ENCODE peak calls at places on chromosomes 16 and 17, in four cellular contexts. Z, C, N and P are unnamed samples.
A peak's percentile ranks its signal among the peaks of the same experiment; 100 is the strongest.

GRCh38 chr17:4892499-4893221 is 6.7 kb upstream of the C17orf107 start:
- DNase-seq in Z (no peak), C (no peak), N (no peak), P (no peak)

GRCh38 chr16:75555213-75555706 is 792 bp downstream of the TMEM231 start:
- DNase-seq in Z (peak; percentile 33), C (peak; percentile 88), N (peak; percentile 42), P (peak; percentile 57)

GRCh38 chr17:80425835-80426426 is 11.0 kb downstream of the ENDOV start:
- DNase-seq in Z (no peak), C (no peak), N (no peak), P (no peak)

GRCh38 chr17:76354747-76355310 is 1.1 kb upstream of the PRPSAP1 start:
- DNase-seq in Z (no peak), C (no peak), N (peak; percentile 14), P (peak; percentile 18)

GRCh38 chr16:86533076-86533475 is 22.0 kb downstream of the MTHFSD start:
- DNase-seq in Z (no peak), C (no peak), N (no peak), P (no peak)

GRCh38 chr16:57611184-57611583 is 17.2 kb upstream of the ADGRG1 start:
- DNase-seq in Z (no peak), C (no peak), N (peak; percentile 4), P (no peak)

GRCh38 chr16:58507195-58507962 is 7.4 kb downstream of the NDRG4 start:
- DNase-seq in Z (no peak), C (no peak), N (no peak), P (peak; percentile 1)

GRCh38 chr17:62966426-62967110 is 533 bp downstream of the TANC2 start:
- DNase-seq in Z (no peak), C (peak; percentile 45), N (peak; percentile 77), P (peak; percentile 60)

GRCh38 chr16:19130852-19131808 is 17.4 kb downstream of the ITPRIPL2 start:
- DNase-seq in Z (peak; percentile 46), C (peak; percentile 80), N (peak; percentile 12), P (no peak)

GRCh38 chr16:57842606-57843005 is 40.3 kb upstream of the KIFC3 start:
- DNase-seq in Z (no peak), C (no peak), N (no peak), P (no peak)

GRCh38 chr17:38922538-38923291 is 2.7 kb upstream of the LASP1NB start:
- DNase-seq in Z (no peak), C (peak; percentile 91), N (no peak), P (no peak)

GRCh38 chr17:35001549-35001948 is 21.2 kb downstream of the LIG3 start:
- DNase-seq in Z (no peak), C (no peak), N (no peak), P (no peak)

GRCh38 chr17:59366773-59367656 is 35.6 kb downstream of the YPEL2 start:
- DNase-seq in Z (no peak), C (peak; percentile 71), N (no peak), P (peak; percentile 18)

GRCh38 chr16:53809088-53809951 is 105.4 kb downstream of the FTO start:
- DNase-seq in Z (peak; percentile 78), C (no peak), N (no peak), P (no peak)

GRCh38 chr16:10964039-10964890 is 19.9 kb downstream of the CLEC16A start:
- DNase-seq in Z (no peak), C (peak; percentile 83), N (peak; percentile 93), P (peak; percentile 85)

GRCh38 chr17:9371019-9371418 is 204.6 kb downstream of the STX8 start:
- DNase-seq in Z (no peak), C (peak; percentile 31), N (peak; percentile 6), P (no peak)

GRCh38 chr17:38568845-38569510 is 36.8 kb downstream of the SRCIN1 start:
- DNase-seq in Z (no peak), C (no peak), N (no peak), P (no peak)

GRCh38 chr17:79811036-79811887 is 14.4 kb upstream of the CBX8 start:
- DNase-seq in Z (no peak), C (no peak), N (peak; percentile 68), P (peak; percentile 71)

GRCh38 chr17:40072481-40073346 is 9.9 kb downstream of the THRA start:
- DNase-seq in Z (no peak), C (peak; percentile 22), N (no peak), P (no peak)

GRCh38 chr16:70725024-70725911 is 39.4 kb upstream of the MTSS2 start:
- DNase-seq in Z (no peak), C (peak; percentile 50), N (no peak), P (no peak)

GRCh38 chr17:16980813-16981731 is 9.2 kb upstream of the TNFRSF13B start:
- DNase-seq in Z (no peak), C (no peak), N (no peak), P (no peak)

GRCh38 chr17:17351356-17351891 is 48.3 kb downstream of the NT5M start:
- DNase-seq in Z (no peak), C (no peak), N (no peak), P (no peak)

GRCh38 chr16:50086176-50086575 is 20.4 kb downstream of the HEATR3 start:
- DNase-seq in Z (no peak), C (no peak), N (no peak), P (no peak)

GRCh38 chr17:72683506-72684404 is 408.7 kb downstream of the SLC39A11 start:
- DNase-seq in Z (peak; percentile 94), C (no peak), N (no peak), P (no peak)

GRCh38 chr17:8629371-8630226 is 926 bp downstream of the MYH10 start:
- DNase-seq in Z (no peak), C (peak; percentile 23), N (peak; percentile 49), P (peak; percentile 40)

GRCh38 chr17:27542841-27543463 is 86.7 kb downstream of the KSR1 start:
- DNase-seq in Z (no peak), C (no peak), N (no peak), P (no peak)

GRCh38 chr17:62062313-62062712 is 2.8 kb downstream of the MED13 start:
- DNase-seq in Z (no peak), C (no peak), N (no peak), P (no peak)

GRCh38 chr17:65173284-65173793 is 36.2 kb downstream of the RGS9 start:
- DNase-seq in Z (no peak), C (peak; percentile 15), N (peak; percentile 79), P (peak; percentile 83)

GRCh38 chr16:88747588-88748301 is 37.3 kb downstream of the PIEZO1 start:
- DNase-seq in Z (no peak), C (no peak), N (peak; percentile 68), P (peak; percentile 59)